ENCODE peak calls at places on chromosomes 5 and 9, in five cellular contexts. One of them, this sample, is unnamed.

GRCh38 chr5:19739691-19740090 is 248.3 kb downstream of the CDH18 start:
- DNase-seq in heart left ventricle: no peak
- DNase-seq in hypothalamus: no peak
- DNase-seq in activated naive CD4-positive, alpha-beta T cell treated with anti-CD3 and anti-CD28 coated beads, Interleukin-2, amount 50 U/mL, for 16 hours: no peak
- DNase-seq in stimulated activated CD8-positive, alpha-beta memory T cell treated with anti-CD3 and anti-CD28 coated beads, Interleukin-7, amount 100 ng/mL, for 24 hours: no peak
- DNase-seq in this sample: peak; percentile 3

GRCh38 chr9:113931140-113931539 is 55.0 kb downstream of the ZNF618 start:
- DNase-seq in heart left ventricle: no peak
- DNase-seq in hypothalamus: no peak
- DNase-seq in activated naive CD4-positive, alpha-beta T cell treated with anti-CD3 and anti-CD28 coated beads, Interleukin-2, amount 50 U/mL, for 16 hours: no peak
- DNase-seq in stimulated activated CD8-positive, alpha-beta memory T cell treated with anti-CD3 and anti-CD28 coated beads, Interleukin-7, amount 100 ng/mL, for 24 hours: no peak
- DNase-seq in this sample: no peak

GRCh38 chr5:119393746-119394145 is 37.9 kb downstream of the TNFAIP8 start:
- DNase-seq in heart left ventricle: no peak
- DNase-seq in hypothalamus: no peak
- DNase-seq in activated naive CD4-positive, alpha-beta T cell treated with anti-CD3 and anti-CD28 coated beads, Interleukin-2, amount 50 U/mL, for 16 hours: no peak
- DNase-seq in stimulated activated CD8-positive, alpha-beta memory T cell treated with anti-CD3 and anti-CD28 coated beads, Interleukin-7, amount 100 ng/mL, for 24 hours: no peak
- DNase-seq in this sample: peak; percentile 83

GRCh38 chr5:114412509-114413171 is 50.8 kb downstream of the KCNN2 start:
- DNase-seq in heart left ventricle: no peak
- DNase-seq in hypothalamus: no peak
- DNase-seq in activated naive CD4-positive, alpha-beta T cell treated with anti-CD3 and anti-CD28 coated beads, Interleukin-2, amount 50 U/mL, for 16 hours: no peak
- DNase-seq in stimulated activated CD8-positive, alpha-beta memory T cell treated with anti-CD3 and anti-CD28 coated beads, Interleukin-7, amount 100 ng/mL, for 24 hours: no peak
- DNase-seq in this sample: peak; percentile 83

GRCh38 chr5:66442951-66443445 is 153.2 kb upstream of the MAST4 start:
- DNase-seq in heart left ventricle: no peak
- DNase-seq in hypothalamus: no peak
- DNase-seq in activated naive CD4-positive, alpha-beta T cell treated with anti-CD3 and anti-CD28 coated beads, Interleukin-2, amount 50 U/mL, for 16 hours: no peak
- DNase-seq in stimulated activated CD8-positive, alpha-beta memory T cell treated with anti-CD3 and anti-CD28 coated beads, Interleukin-7, amount 100 ng/mL, for 24 hours: no peak
- DNase-seq in this sample: peak; percentile 64

GRCh38 chr5:178208540-178209227 is 4.4 kb downstream of the HNRNPAB start:
- DNase-seq in heart left ventricle: no peak
- DNase-seq in hypothalamus: no peak
- DNase-seq in activated naive CD4-positive, alpha-beta T cell treated with anti-CD3 and anti-CD28 coated beads, Interleukin-2, amount 50 U/mL, for 16 hours: no peak
- DNase-seq in stimulated activated CD8-positive, alpha-beta memory T cell treated with anti-CD3 and anti-CD28 coated beads, Interleukin-7, amount 100 ng/mL, for 24 hours: no peak
- DNase-seq in this sample: no peak

GRCh38 chr9:135695642-135696041 is 3.6 kb downstream of the SOHLH1 start:
- DNase-seq in heart left ventricle: no peak
- DNase-seq in hypothalamus: no peak
- DNase-seq in activated naive CD4-positive, alpha-beta T cell treated with anti-CD3 and anti-CD28 coated beads, Interleukin-2, amount 50 U/mL, for 16 hours: no peak
- DNase-seq in stimulated activated CD8-positive, alpha-beta memory T cell treated with anti-CD3 and anti-CD28 coated beads, Interleukin-7, amount 100 ng/mL, for 24 hours: no peak
- DNase-seq in this sample: no peak

GRCh38 chr5:9370256-9370655 is 175.6 kb downstream of the SEMA5A start:
- DNase-seq in heart left ventricle: no peak
- DNase-seq in hypothalamus: no peak
- DNase-seq in activated naive CD4-positive, alpha-beta T cell treated with anti-CD3 and anti-CD28 coated beads, Interleukin-2, amount 50 U/mL, for 16 hours: no peak
- DNase-seq in stimulated activated CD8-positive, alpha-beta memory T cell treated with anti-CD3 and anti-CD28 coated beads, Interleukin-7, amount 100 ng/mL, for 24 hours: no peak
- DNase-seq in this sample: no peak

GRCh38 chr5:362189-362588 is 40.7 kb downstream of the AHRR start:
- DNase-seq in heart left ventricle: no peak
- DNase-seq in hypothalamus: no peak
- DNase-seq in activated naive CD4-positive, alpha-beta T cell treated with anti-CD3 and anti-CD28 coated beads, Interleukin-2, amount 50 U/mL, for 16 hours: no peak
- DNase-seq in stimulated activated CD8-positive, alpha-beta memory T cell treated with anti-CD3 and anti-CD28 coated beads, Interleukin-7, amount 100 ng/mL, for 24 hours: no peak
- DNase-seq in this sample: no peak

GRCh38 chr5:96626956-96627355 is 35.2 kb upstream of the CAST start:
- DNase-seq in heart left ventricle: no peak
- DNase-seq in hypothalamus: no peak
- DNase-seq in activated naive CD4-positive, alpha-beta T cell treated with anti-CD3 and anti-CD28 coated beads, Interleukin-2, amount 50 U/mL, for 16 hours: no peak
- DNase-seq in stimulated activated CD8-positive, alpha-beta memory T cell treated with anti-CD3 and anti-CD28 coated beads, Interleukin-7, amount 100 ng/mL, for 24 hours: no peak
- DNase-seq in this sample: peak; percentile 99

GRCh38 chr5:90898330-90899013 is 339.9 kb downstream of the ADGRV1 start:
- DNase-seq in heart left ventricle: no peak
- DNase-seq in hypothalamus: no peak
- DNase-seq in activated naive CD4-positive, alpha-beta T cell treated with anti-CD3 and anti-CD28 coated beads, Interleukin-2, amount 50 U/mL, for 16 hours: no peak
- DNase-seq in stimulated activated CD8-positive, alpha-beta memory T cell treated with anti-CD3 and anti-CD28 coated beads, Interleukin-7, amount 100 ng/mL, for 24 hours: no peak
- DNase-seq in this sample: peak; percentile 54

GRCh38 chr5:39072915-39073758 is 1.1 kb downstream of the RICTOR start:
- DNase-seq in heart left ventricle: no peak
- DNase-seq in hypothalamus: peak; percentile 46
- DNase-seq in activated naive CD4-positive, alpha-beta T cell treated with anti-CD3 and anti-CD28 coated beads, Interleukin-2, amount 50 U/mL, for 16 hours: peak; percentile 36
- DNase-seq in stimulated activated CD8-positive, alpha-beta memory T cell treated with anti-CD3 and anti-CD28 coated beads, Interleukin-7, amount 100 ng/mL, for 24 hours: peak; percentile 19
- DNase-seq in this sample: peak; percentile 52

GRCh38 chr5:151164687-151165392 is 7.3 kb upstream of the ANXA6 start:
- DNase-seq in heart left ventricle: peak; percentile 69
- DNase-seq in hypothalamus: no peak
- DNase-seq in activated naive CD4-positive, alpha-beta T cell treated with anti-CD3 and anti-CD28 coated beads, Interleukin-2, amount 50 U/mL, for 16 hours: peak; percentile 80
- DNase-seq in stimulated activated CD8-positive, alpha-beta memory T cell treated with anti-CD3 and anti-CD28 coated beads, Interleukin-7, amount 100 ng/mL, for 24 hours: peak; percentile 56
- DNase-seq in this sample: peak; percentile 58

GRCh38 chr5:110034076-110034475 is 344.3 kb downstream of the MAN2A1 start:
- DNase-seq in heart left ventricle: no peak
- DNase-seq in hypothalamus: no peak
- DNase-seq in activated naive CD4-positive, alpha-beta T cell treated with anti-CD3 and anti-CD28 coated beads, Interleukin-2, amount 50 U/mL, for 16 hours: no peak
- DNase-seq in stimulated activated CD8-positive, alpha-beta memory T cell treated with anti-CD3 and anti-CD28 coated beads, Interleukin-7, amount 100 ng/mL, for 24 hours: no peak
- DNase-seq in this sample: no peak

GRCh38 chr5:6675784-6676499 is 37.3 kb upstream of the TENT4A start:
- DNase-seq in heart left ventricle: no peak
- DNase-seq in hypothalamus: no peak
- DNase-seq in activated naive CD4-positive, alpha-beta T cell treated with anti-CD3 and anti-CD28 coated beads, Interleukin-2, amount 50 U/mL, for 16 hours: no peak
- DNase-seq in stimulated activated CD8-positive, alpha-beta memory T cell treated with anti-CD3 and anti-CD28 coated beads, Interleukin-7, amount 100 ng/mL, for 24 hours: no peak
- DNase-seq in this sample: no peak

GRCh38 chr5:122585111-122585415 is 189.8 kb upstream of the SNX2 start:
- DNase-seq in heart left ventricle: no peak
- DNase-seq in hypothalamus: no peak
- DNase-seq in activated naive CD4-positive, alpha-beta T cell treated with anti-CD3 and anti-CD28 coated beads, Interleukin-2, amount 50 U/mL, for 16 hours: no peak
- DNase-seq in stimulated activated CD8-positive, alpha-beta memory T cell treated with anti-CD3 and anti-CD28 coated beads, Interleukin-7, amount 100 ng/mL, for 24 hours: no peak
- DNase-seq in this sample: no peak

GRCh38 chr9:80926611-80927010 is 762.7 kb downstream of the TLE1 start:
- DNase-seq in heart left ventricle: no peak
- DNase-seq in hypothalamus: no peak
- DNase-seq in activated naive CD4-positive, alpha-beta T cell treated with anti-CD3 and anti-CD28 coated beads, Interleukin-2, amount 50 U/mL, for 16 hours: no peak
- DNase-seq in stimulated activated CD8-positive, alpha-beta memory T cell treated with anti-CD3 and anti-CD28 coated beads, Interleukin-7, amount 100 ng/mL, for 24 hours: no peak
- DNase-seq in this sample: no peak

GRCh38 chr5:72210913-72211670 is 103.8 kb downstream of the MAP1B start:
- DNase-seq in heart left ventricle: no peak
- DNase-seq in hypothalamus: no peak
- DNase-seq in activated naive CD4-positive, alpha-beta T cell treated with anti-CD3 and anti-CD28 coated beads, Interleukin-2, amount 50 U/mL, for 16 hours: no peak
- DNase-seq in stimulated activated CD8-positive, alpha-beta memory T cell treated with anti-CD3 and anti-CD28 coated beads, Interleukin-7, amount 100 ng/mL, for 24 hours: no peak
- DNase-seq in this sample: peak; percentile 68

GRCh38 chr9:137702615-137703379 is 84.0 kb downstream of the EHMT1 start:
- DNase-seq in heart left ventricle: no peak
- DNase-seq in hypothalamus: no peak
- DNase-seq in activated naive CD4-positive, alpha-beta T cell treated with anti-CD3 and anti-CD28 coated beads, Interleukin-2, amount 50 U/mL, for 16 hours: no peak
- DNase-seq in stimulated activated CD8-positive, alpha-beta memory T cell treated with anti-CD3 and anti-CD28 coated beads, Interleukin-7, amount 100 ng/mL, for 24 hours: no peak
- DNase-seq in this sample: no peak

GRCh38 chr5:151632524-151632923 is 41.4 kb upstream of the FAT2 start:
- DNase-seq in heart left ventricle: peak; percentile 75
- DNase-seq in hypothalamus: no peak
- DNase-seq in activated naive CD4-positive, alpha-beta T cell treated with anti-CD3 and anti-CD28 coated beads, Interleukin-2, amount 50 U/mL, for 16 hours: no peak
- DNase-seq in stimulated activated CD8-positive, alpha-beta memory T cell treated with anti-CD3 and anti-CD28 coated beads, Interleukin-7, amount 100 ng/mL, for 24 hours: no peak
- DNase-seq in this sample: no peak